ENCODE peak calls at places on chromosomes 2 and 18, in six cellular contexts. V is GM20000; K is AG08396; H is T-helper 9 cell; W is cardiac fibroblast; L is stimulated activated naive B cell treated with anti-CD40 and anti-IgM and Interleukin-4, amounts not matched to agents 10 μg/mL and 1 μg/mL and 100 μg/mL, for 72 hours. X is an unnamed sample.

GRCh38 chr2:232873909-232874641 is 4.0 kb downstream of the SNORC start:
- DNase-seq in V (no peak), K (no peak), H (no peak), W (no peak), L (no peak), X (no peak)

GRCh38 chr18:59712311-59712710 is 15.1 kb upstream of the CCBE1 start:
- DNase-seq in V (no peak), K (no peak), H (no peak), W (no peak), L (no peak), X (no peak)

GRCh38 chr2:174835797-174836255 is 71.6 kb upstream of the CHRNA1 start:
- DNase-seq in V (peak; percentile 21), K (peak; percentile 44), H (no peak), W (peak; percentile 83), L (no peak), X (no peak)

GRCh38 chr2:8574196-8575010 is 107.5 kb upstream of the ID2 start:
- DNase-seq in V (peak; percentile 72), K (peak; percentile 65), H (no peak), W (no peak), L (no peak), X (no peak)

GRCh38 chr18:44715841-44716240 is 35.2 kb downstream of the SETBP1 start:
- DNase-seq in V (no peak), K (no peak), H (no peak), W (no peak), L (no peak), X (no peak)

GRCh38 chr2:84906108-84906899 is 848 bp downstream of the TMSB10 start:
- DNase-seq in V (peak; percentile 70), K (no peak), H (no peak), W (no peak), L (no peak), X (no peak)

GRCh38 chr2:113080134-113080533 is 12.4 kb downstream of the IL1F10 start:
- DNase-seq in V (peak; percentile 54), K (peak; percentile 45), H (no peak), W (peak; percentile 31), L (no peak), X (no peak)

GRCh38 chr2:177460973-177461585 is 68.5 kb downstream of the AGPS start:
- DNase-seq in V (no peak), K (no peak), H (no peak), W (no peak), L (no peak), X (no peak)

GRCh38 chr18:80196528-80197320 is 50.6 kb downstream of the PARD6G start:
- DNase-seq in V (no peak), K (peak; percentile 64), H (no peak), W (peak; percentile 37), L (no peak), X (no peak)

GRCh38 chr2:96146151-96146880 is 1.1 kb upstream of the DUSP2 start:
- DNase-seq in V (peak; percentile 86), K (no peak), H (peak; percentile 84), W (peak; percentile 41), L (peak; percentile 95), X (peak; percentile 70)

GRCh38 chr2:188984126-188984525 is 10.0 kb downstream of the COL3A1 start:
- DNase-seq in V (no peak), K (peak; percentile 11), H (no peak), W (peak; percentile 66), L (no peak), X (no peak)

GRCh38 chr2:241218131-241219029 is 29.9 kb downstream of the ANO7 start:
- DNase-seq in V (peak; percentile 86), K (peak; percentile 63), H (peak; percentile 35), W (peak; percentile 32), L (peak; percentile 31), X (peak; percentile 17)

GRCh38 chr2:205772983-205773382 is 90.7 kb downstream of the NRP2 start:
- DNase-seq in V (no peak), K (no peak), H (no peak), W (no peak), L (no peak), X (no peak)

GRCh38 chr18:60667016-60667415 is 294.4 kb upstream of the MC4R start:
- DNase-seq in V (no peak), K (no peak), H (no peak), W (no peak), L (no peak), X (no peak)

GRCh38 chr2:56182420-56182819 is 1.4 kb upstream of the CCDC85A start:
- DNase-seq in V (no peak), K (no peak), H (no peak), W (no peak), L (no peak), X (no peak)

GRCh38 chr18:8469793-8470192 is 139.4 kb upstream of the RAB12 start:
- DNase-seq in V (no peak), K (peak; percentile 29), H (no peak), W (peak; percentile 60), L (no peak), X (no peak)

GRCh38 chr2:199118701-199119241 is 339.0 kb downstream of the SATB2 start:
- DNase-seq in V (no peak), K (no peak), H (no peak), W (no peak), L (no peak), X (no peak)

GRCh38 chr2:171432969-171433762 is 624 bp downstream of the METTL8 start:
- DNase-seq in V (peak; percentile 47), K (no peak), H (peak; percentile 11), W (peak; percentile 19), L (peak; percentile 36), X (no peak)

GRCh38 chr2:123502926-123503325 is 522.2 kb upstream of the CNTNAP5 start:
- DNase-seq in V (no peak), K (no peak), H (no peak), W (peak; percentile 58), L (no peak), X (no peak)

GRCh38 chr2:9112079-9112721 is 94.4 kb upstream of the ASAP2 start:
- DNase-seq in V (no peak), K (peak; percentile 89), H (no peak), W (peak; percentile 85), L (no peak), X (no peak)

GRCh38 chr2:180222642-180223041 is 215.5 kb upstream of the CWC22 start:
- DNase-seq in V (no peak), K (peak; percentile 47), H (no peak), W (peak; percentile 94), L (no peak), X (no peak)

GRCh38 chr2:127321306-127321705 is 27.4 kb upstream of the ERCC3 start:
- DNase-seq in V (no peak), K (peak; percentile 42), H (no peak), W (peak; percentile 8), L (no peak), X (no peak)

GRCh38 chr2:195837987-195838386 is 181.0 kb downstream of the SLC39A10 start:
- DNase-seq in V (no peak), K (no peak), H (no peak), W (peak; percentile 48), L (no peak), X (no peak)